ENCODE peak calls at places on chromosomes 6 and 20, in four cellular contexts. I is WTC11, M is HepG2, U is K562. Z is an unnamed sample.

GRCh38 chr20:51460569-51461265 is 81.8 kb downstream of the NFATC2 start:
- DNase-seq in M (no peak), I (no peak), U (no peak), Z (no peak)

GRCh38 chr20:45254867-45255266 is 503 bp upstream of the SLPI start:
- DNase-seq in U (no peak), M (peak), I (no peak), Z (no peak)

GRCh38 chr6:18147160-18147559 is 7.7 kb downstream of the TPMT start:
- DNase-seq in M (peak), I (no peak), U (no peak), Z (no peak)

GRCh38 chr6:119112856-119113530 is 34.5 kb upstream of the FAM184A start:
- DNase-seq in M (no peak), I (no peak), U (no peak), Z (no peak)

GRCh38 chr6:7052441-7052936 is 55.3 kb upstream of the RREB1 start:
- DNase-seq in M (no peak), U (no peak), I (peak), Z (peak)

GRCh38 chr20:46400828-46401477 is 5.5 kb downstream of the ELMO2 start:
- DNase-seq in I (no peak), M (no peak), U (peak), Z (no peak)

GRCh38 chr20:21377701-21378100 is 19.6 kb downstream of the NKX2-4 start:
- DNase-seq in U (no peak), I (no peak), M (no peak), Z (no peak)

GRCh38 chr6:121647905-121648304 is 212.5 kb downstream of the GJA1 start:
- DNase-seq in M (no peak), U (no peak), I (no peak), Z (no peak)

GRCh38 chr6:76683985-76684384 is 611.5 kb upstream of the IMPG1 start:
- DNase-seq in M (no peak), U (no peak), I (peak), Z (no peak)

GRCh38 chr6:76677017-76677416 is 604.6 kb upstream of the IMPG1 start:
- DNase-seq in M (no peak), U (no peak), I (no peak), Z (no peak)

GRCh38 chr6:76684881-76685280 is 612.4 kb upstream of the IMPG1 start:
- DNase-seq in M (peak), U (no peak), I (no peak), Z (no peak)

GRCh38 chr6:76681781-76682180 is 609.3 kb upstream of the IMPG1 start:
- DNase-seq in I (no peak), U (no peak), M (no peak), Z (no peak)

DNA sequence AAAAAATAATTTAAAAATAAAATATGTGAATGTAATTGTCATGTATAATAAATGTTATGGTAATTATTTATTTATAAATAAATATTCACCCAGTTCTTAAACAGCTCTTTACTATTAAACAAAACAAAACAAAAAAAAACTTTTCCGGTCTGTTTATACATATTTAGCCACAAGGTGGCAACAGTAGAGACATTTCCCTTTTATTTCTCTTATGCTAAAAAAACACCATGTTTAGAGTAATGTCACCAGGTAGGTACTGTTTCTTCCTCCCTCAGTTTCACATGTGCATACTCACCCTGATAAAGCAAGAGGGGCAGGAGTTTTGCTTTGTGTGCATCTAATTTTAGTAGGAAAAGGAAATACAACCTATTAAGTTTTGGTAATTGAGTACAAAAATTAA is 610.4 kb upstream of the IMPG1 start:
- DNase-seq in I (no peak), M (peak), U (no peak), Z (peak)
- TF ChIP-seq ELF4 in I (no peak), M (no peak), U (no peak), Z (no peak)

GRCh38 chr6:145699462-145699861 is 35.9 kb downstream of the EPM2A start:
- DNase-seq in I (no peak), U (no peak), M (no peak), Z (no peak)

GRCh38 chr6:145707397-145707796 is 27.9 kb downstream of the EPM2A start:
- DNase-seq in M (no peak), I (no peak), U (no peak), Z (no peak)

GRCh38 chr6:145705561-145705960 is 29.8 kb downstream of the EPM2A start:
- DNase-seq in I (no peak), M (no peak), U (no peak), Z (no peak)

GRCh38 chr6:145704153-145704781 is 31.1 kb downstream of the EPM2A start:
- DNase-seq in I (no peak), U (no peak), M (no peak), Z (no peak)
- TF ChIP-seq ELF4 in I (no peak), U (no peak), M (no peak), Z (no peak)

GRCh38 chr6:143901885-143902708 is 37.8 kb downstream of the ZC2HC1B start:
- DNase-seq in U (no peak), M (no peak), I (no peak), Z (no peak)
- TF ChIP-seq ELF4 in U (no peak), M (no peak), I (no peak), Z (no peak)

GRCh38 chr20:50115041-50115512 is 2.1 kb upstream of the UBE2V1 start:
- DNase-seq in I (no peak), U (no peak), M (no peak), Z (no peak)

GRCh38 chr20:50118203-50118602 is 5.3 kb upstream of the UBE2V1 start:
- DNase-seq in I (no peak), U (no peak), M (no peak), Z (no peak)

GRCh38 chr20:50113420-50114224 is 672 bp upstream of the UBE2V1 start:
- DNase-seq in M (no peak), I (no peak), U (no peak), Z (no peak)

GRCh38 chr20:50116368-50116999 is 3.5 kb upstream of the UBE2V1 start:
- DNase-seq in U (no peak), M (no peak), I (no peak), Z (no peak)

DNA sequence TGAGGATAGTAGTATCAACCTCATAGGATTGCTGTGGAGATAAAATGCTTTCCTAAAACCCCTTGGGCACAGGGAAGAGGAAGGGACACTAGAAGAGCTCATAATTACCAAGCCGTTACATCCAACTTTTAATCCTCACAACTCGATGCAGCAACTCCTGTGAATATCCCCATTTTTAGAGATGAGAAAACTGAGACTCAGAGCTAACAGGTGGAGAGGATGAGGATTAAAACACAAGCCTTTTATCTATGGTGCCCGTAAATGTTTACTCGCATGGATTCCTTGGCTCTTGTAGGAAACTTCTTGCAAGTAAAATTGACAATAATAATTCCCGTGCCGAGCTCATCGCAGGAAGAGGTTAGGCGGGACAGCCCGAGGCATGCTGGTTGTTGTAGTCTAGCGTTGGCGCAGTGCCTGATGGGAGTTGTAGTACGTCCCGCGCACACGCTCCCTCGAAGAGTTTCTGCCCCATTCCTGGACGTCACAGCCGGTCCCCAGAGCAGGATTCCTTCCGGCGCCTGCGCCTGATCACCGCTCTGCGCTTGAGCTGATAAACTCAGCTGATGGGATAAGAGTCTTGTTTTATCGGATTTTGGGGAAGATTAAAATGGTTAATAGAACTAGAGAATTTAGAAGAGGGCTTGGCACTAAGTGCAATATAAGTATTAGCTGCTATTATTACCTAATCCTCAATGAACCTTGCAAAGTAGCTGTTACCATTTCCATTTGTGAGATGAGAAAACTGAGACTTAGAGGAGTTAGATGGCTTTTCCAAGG is 2.8 kb upstream of the UBE2V1 start:
- DNase-seq in M (peak), I (peak), U (peak), Z (peak)
- TF ChIP-seq ELF4 in M (no peak), I (no peak), U (no peak), Z (no peak)

DNA sequence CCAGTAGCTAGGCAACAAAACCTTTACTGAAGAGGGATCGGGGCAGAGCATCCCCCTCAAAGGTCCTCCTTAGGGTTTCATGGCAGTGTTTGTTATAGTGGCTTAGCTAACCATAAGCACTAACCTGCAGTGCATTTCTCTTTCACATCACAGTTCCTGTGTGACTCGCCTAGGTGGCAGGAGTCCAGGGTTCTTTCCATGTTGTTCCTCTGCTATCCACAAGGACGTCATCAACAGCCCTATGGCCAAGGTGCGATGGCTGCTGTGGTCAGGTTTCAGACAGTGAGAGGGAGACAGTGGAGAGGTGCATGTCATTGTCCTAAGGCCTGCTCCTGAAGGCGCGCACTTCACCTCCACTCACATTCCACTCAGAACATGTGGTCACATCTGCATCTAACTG is 38.8 kb upstream of the FOXA2 start:
- DNase-seq in I (no peak), U (no peak), M (peak), Z (no peak)
- TF ChIP-seq ELF4 in I (no peak), U (no peak), M (no peak), Z (no peak)

GRCh38 chr6:30264731-30265130 is 51.5 kb upstream of the TRIM26 start:
- DNase-seq in M (no peak), U (no peak), I (no peak), Z (no peak)
- TF ChIP-seq ELF4 in M (no peak), U (no peak), I (no peak), Z (no peak)

GRCh38 chr6:125794342-125795137 is 3.8 kb downstream of the NCOA7 start:
- DNase-seq in U (no peak), I (no peak), M (no peak), Z (no peak)

GRCh38 chr6:125797934-125798444 is 7.2 kb downstream of the NCOA7 start:
- DNase-seq in U (no peak), I (no peak), M (no peak), Z (no peak)

GRCh38 chr6:125798734-125799510 is 8.2 kb downstream of the NCOA7 start:
- DNase-seq in M (no peak), U (no peak), I (no peak), Z (no peak)

GRCh38 chr6:125795301-125795700 is 4.5 kb downstream of the NCOA7 start:
- DNase-seq in M (no peak), U (no peak), I (no peak), Z (no peak)

DNA sequence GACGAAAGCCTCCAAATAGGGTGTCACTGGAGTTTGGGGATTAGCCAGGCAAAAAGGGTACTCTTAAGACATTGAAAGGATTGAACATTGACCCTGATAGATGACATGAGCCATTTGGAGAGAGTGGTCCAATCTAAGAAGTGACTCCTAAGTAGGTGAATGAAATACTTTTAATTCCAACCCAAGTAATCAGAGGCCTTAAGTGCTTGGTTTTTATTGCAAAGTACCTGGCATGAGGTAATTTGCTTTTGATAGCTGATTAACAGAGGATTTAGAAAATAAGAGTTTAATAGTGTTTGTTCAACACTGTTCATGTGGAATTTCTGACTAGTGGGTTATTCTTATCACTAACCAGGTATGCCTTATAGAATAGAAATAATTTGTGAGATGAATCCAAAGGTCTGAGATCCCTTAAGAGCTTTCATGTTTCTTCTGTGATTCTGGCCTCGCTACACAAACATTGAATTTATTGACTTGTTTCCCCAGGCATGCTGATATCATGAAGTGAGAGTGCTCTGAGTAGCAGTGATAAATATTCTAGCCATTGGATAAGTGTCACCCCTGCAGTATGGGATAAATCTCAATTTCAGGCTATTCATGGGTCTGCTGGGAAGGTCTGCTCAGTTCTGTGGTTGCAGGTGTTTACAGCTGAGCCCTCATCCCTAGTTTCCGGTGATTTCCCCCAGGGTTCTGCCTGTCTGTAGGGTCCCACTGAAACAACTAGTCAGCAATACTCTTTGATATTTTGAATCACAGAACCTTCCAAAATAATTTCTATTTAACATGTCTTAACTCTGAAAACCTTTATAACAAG is 6.6 kb downstream of the NCOA7 start:
- DNase-seq in U (no peak), M (no peak), I (no peak), Z (no peak)
- TF ChIP-seq ELF4 in U (no peak), M (no peak), I (no peak), Z (no peak)

GRCh38 chr6:2935566-2936291 is 32.6 kb upstream of the SERPINB9 start:
- DNase-seq in U (no peak), M (no peak), I (no peak), Z (no peak)
- TF ChIP-seq ELF4 in U (no peak), M (no peak), I (no peak), Z (no peak)